ENCODE peak calls at places on chromosomes 13 and 19, in four cellular contexts. One of them, this sample, is unnamed.

GRCh38 chr13:36601186-36601585 is 72.6 kb upstream of the SERTM1 start:
- DNase-seq in naive thymus-derived CD8-positive, alpha-beta T cell: no peak
- DNase-seq in activated gamma-delta T cell: no peak
- DNase-seq in NCI-H1092: no peak
- DNase-seq in this sample: no peak

GRCh38 chr13:77544365-77544764 is 8.9 kb downstream of the SCEL start:
- DNase-seq in NCI-H1092: peak; percentile 6
- DNase-seq in activated gamma-delta T cell: no peak
- DNase-seq in naive thymus-derived CD8-positive, alpha-beta T cell: no peak
- DNase-seq in this sample: no peak

GRCh38 chr19:679418-680286 is 3.5 kb downstream of the FSTL3 start:
- DNase-seq in naive thymus-derived CD8-positive, alpha-beta T cell: no peak
- DNase-seq in NCI-H1092: no peak
- DNase-seq in activated gamma-delta T cell: no peak
- DNase-seq in this sample: no peak

GRCh38 chr19:8088752-8089663 is 36.4 kb downstream of the CCL25 start:
- DNase-seq in naive thymus-derived CD8-positive, alpha-beta T cell: no peak
- DNase-seq in NCI-H1092: no peak
- DNase-seq in activated gamma-delta T cell: no peak
- DNase-seq in this sample: no peak

GRCh38 chr13:49938921-49939320 is 2.8 kb upstream of the SPRYD7 start:
- DNase-seq in naive thymus-derived CD8-positive, alpha-beta T cell: no peak
- DNase-seq in activated gamma-delta T cell: no peak
- DNase-seq in NCI-H1092: no peak
- DNase-seq in this sample: no peak

GRCh38 chr13:37168151-37168550 is 62.7 kb upstream of the CSNK1A1L start:
- DNase-seq in activated gamma-delta T cell: no peak
- DNase-seq in NCI-H1092: no peak
- DNase-seq in naive thymus-derived CD8-positive, alpha-beta T cell: no peak
- DNase-seq in this sample: no peak

GRCh38 chr19:49533551-49534488 is 6.0 kb downstream of the RCN3 start:
- DNase-seq in NCI-H1092: no peak
- DNase-seq in activated gamma-delta T cell: peak; percentile 67
- DNase-seq in naive thymus-derived CD8-positive, alpha-beta T cell: peak; percentile 73
- DNase-seq in this sample: peak; percentile 71

GRCh38 chr13:21934309-21934708 is 263.4 kb downstream of the FGF9 start:
- DNase-seq in activated gamma-delta T cell: no peak
- DNase-seq in NCI-H1092: peak; percentile 97
- DNase-seq in naive thymus-derived CD8-positive, alpha-beta T cell: no peak
- DNase-seq in this sample: no peak

GRCh38 chr19:1364070-1364719 is 19.5 kb upstream of the NDUFS7 start:
- DNase-seq in NCI-H1092: no peak
- DNase-seq in naive thymus-derived CD8-positive, alpha-beta T cell: peak; percentile 40
- DNase-seq in activated gamma-delta T cell: no peak
- DNase-seq in this sample: no peak

GRCh38 chr19:46040952-46041500 is at the start of gene IGFL4:
- DNase-seq in activated gamma-delta T cell: no peak
- DNase-seq in NCI-H1092: no peak
- DNase-seq in naive thymus-derived CD8-positive, alpha-beta T cell: no peak
- DNase-seq in this sample: no peak

GRCh38 chr13:30647824-30648521 is 30.3 kb downstream of the USPL1 start:
- DNase-seq in naive thymus-derived CD8-positive, alpha-beta T cell: no peak
- DNase-seq in NCI-H1092: peak; percentile 1
- DNase-seq in activated gamma-delta T cell: no peak
- DNase-seq in this sample: no peak

GRCh38 chr13:108361769-108362168 is 92.3 kb downstream of the TNFSF13B start:
- DNase-seq in activated gamma-delta T cell: no peak
- DNase-seq in naive thymus-derived CD8-positive, alpha-beta T cell: no peak
- DNase-seq in NCI-H1092: no peak
- DNase-seq in this sample: no peak